ENCODE peak calls at places on chromosomes 13 and 19, in nine cellular contexts. One of them, this sample, is unnamed.

GRCh38 chr19:33133438-33134031 is 1.6 kb downstream of the WDR88 start:
- DNase-seq in naive thymus-derived CD4-positive, alpha-beta T cell: no peak
- DNase-seq in fibroblast of pulmonary artery: peak
- DNase-seq in NCI-H1092 treated with DMSO at 0.1 percent for 48 hours: peak
- DNase-seq in PC-9: no peak
- DNase-seq in progenitor cell of endocrine pancreas: no peak
- DNase-seq in T-helper 17 cell: no peak
- DNase-seq in stimulated activated CD8-positive, alpha-beta memory T cell treated with anti-CD3 and anti-CD28 coated beads, Interleukin-4, amount 100 ng/mL, for 1 hour: no peak
- DNase-seq in choroid plexus epithelial cell: peak
- DNase-seq in this sample: no peak

GRCh38 chr19:16897572-16898056 is 8.8 kb downstream of the F2RL3 start:
- DNase-seq in T-helper 17 cell: no peak
- DNase-seq in PC-9: no peak
- DNase-seq in fibroblast of pulmonary artery: no peak
- DNase-seq in naive thymus-derived CD4-positive, alpha-beta T cell: no peak
- DNase-seq in NCI-H1092 treated with DMSO at 0.1 percent for 48 hours: no peak
- DNase-seq in choroid plexus epithelial cell: peak
- DNase-seq in progenitor cell of endocrine pancreas: no peak
- DNase-seq in stimulated activated CD8-positive, alpha-beta memory T cell treated with anti-CD3 and anti-CD28 coated beads, Interleukin-4, amount 100 ng/mL, for 1 hour: no peak
- DNase-seq in this sample: no peak

GRCh38 chr19:55304279-55304978 is 20.6 kb downstream of the BRSK1 start:
- DNase-seq in PC-9: peak
- DNase-seq in choroid plexus epithelial cell: peak
- DNase-seq in stimulated activated CD8-positive, alpha-beta memory T cell treated with anti-CD3 and anti-CD28 coated beads, Interleukin-4, amount 100 ng/mL, for 1 hour: no peak
- DNase-seq in NCI-H1092 treated with DMSO at 0.1 percent for 48 hours: peak
- DNase-seq in fibroblast of pulmonary artery: no peak
- DNase-seq in T-helper 17 cell: no peak
- DNase-seq in progenitor cell of endocrine pancreas: no peak
- DNase-seq in naive thymus-derived CD4-positive, alpha-beta T cell: no peak
- DNase-seq in this sample: peak

GRCh38 chr19:32637480-32637879 is 37.5 kb downstream of the ANKRD27 start:
- DNase-seq in fibroblast of pulmonary artery: no peak
- DNase-seq in stimulated activated CD8-positive, alpha-beta memory T cell treated with anti-CD3 and anti-CD28 coated beads, Interleukin-4, amount 100 ng/mL, for 1 hour: no peak
- DNase-seq in naive thymus-derived CD4-positive, alpha-beta T cell: no peak
- DNase-seq in NCI-H1092 treated with DMSO at 0.1 percent for 48 hours: no peak
- DNase-seq in PC-9: no peak
- DNase-seq in T-helper 17 cell: no peak
- DNase-seq in choroid plexus epithelial cell: no peak
- DNase-seq in progenitor cell of endocrine pancreas: no peak
- DNase-seq in this sample: no peak

GRCh38 chr13:75372517-75372916 is 109.5 kb downstream of the TBC1D4 start:
- DNase-seq in stimulated activated CD8-positive, alpha-beta memory T cell treated with anti-CD3 and anti-CD28 coated beads, Interleukin-4, amount 100 ng/mL, for 1 hour: no peak
- DNase-seq in T-helper 17 cell: no peak
- DNase-seq in naive thymus-derived CD4-positive, alpha-beta T cell: peak
- DNase-seq in PC-9: peak
- DNase-seq in choroid plexus epithelial cell: peak
- DNase-seq in progenitor cell of endocrine pancreas: no peak
- DNase-seq in NCI-H1092 treated with DMSO at 0.1 percent for 48 hours: peak
- DNase-seq in fibroblast of pulmonary artery: peak
- DNase-seq in this sample: no peak

GRCh38 chr13:108923386-108924061 is 294.1 kb downstream of the MYO16 start:
- DNase-seq in T-helper 17 cell: no peak
- DNase-seq in progenitor cell of endocrine pancreas: no peak
- DNase-seq in fibroblast of pulmonary artery: no peak
- DNase-seq in choroid plexus epithelial cell: no peak
- DNase-seq in NCI-H1092 treated with DMSO at 0.1 percent for 48 hours: no peak
- DNase-seq in naive thymus-derived CD4-positive, alpha-beta T cell: no peak
- DNase-seq in stimulated activated CD8-positive, alpha-beta memory T cell treated with anti-CD3 and anti-CD28 coated beads, Interleukin-4, amount 100 ng/mL, for 1 hour: no peak
- DNase-seq in PC-9: no peak
- DNase-seq in this sample: no peak

GRCh38 chr13:94711561-94712286 is 621 bp downstream of the SOX21 start:
- DNase-seq in PC-9: no peak
- DNase-seq in NCI-H1092 treated with DMSO at 0.1 percent for 48 hours: peak
- DNase-seq in choroid plexus epithelial cell: peak
- DNase-seq in naive thymus-derived CD4-positive, alpha-beta T cell: no peak
- DNase-seq in T-helper 17 cell: no peak
- DNase-seq in fibroblast of pulmonary artery: peak
- DNase-seq in stimulated activated CD8-positive, alpha-beta memory T cell treated with anti-CD3 and anti-CD28 coated beads, Interleukin-4, amount 100 ng/mL, for 1 hour: no peak
- DNase-seq in progenitor cell of endocrine pancreas: peak
- DNase-seq in this sample: peak

GRCh38 chr13:108195146-108195545 is 20.2 kb downstream of the LIG4 start:
- DNase-seq in stimulated activated CD8-positive, alpha-beta memory T cell treated with anti-CD3 and anti-CD28 coated beads, Interleukin-4, amount 100 ng/mL, for 1 hour: no peak
- DNase-seq in NCI-H1092 treated with DMSO at 0.1 percent for 48 hours: no peak
- DNase-seq in PC-9: no peak
- DNase-seq in choroid plexus epithelial cell: peak
- DNase-seq in naive thymus-derived CD4-positive, alpha-beta T cell: no peak
- DNase-seq in T-helper 17 cell: no peak
- DNase-seq in progenitor cell of endocrine pancreas: no peak
- DNase-seq in fibroblast of pulmonary artery: peak
- DNase-seq in this sample: no peak

GRCh38 chr13:96089749-96090239 is at the start of gene HS6ST3:
- DNase-seq in fibroblast of pulmonary artery: no peak
- DNase-seq in naive thymus-derived CD4-positive, alpha-beta T cell: no peak
- DNase-seq in NCI-H1092 treated with DMSO at 0.1 percent for 48 hours: peak
- DNase-seq in progenitor cell of endocrine pancreas: peak
- DNase-seq in T-helper 17 cell: no peak
- DNase-seq in choroid plexus epithelial cell: peak
- DNase-seq in stimulated activated CD8-positive, alpha-beta memory T cell treated with anti-CD3 and anti-CD28 coated beads, Interleukin-4, amount 100 ng/mL, for 1 hour: no peak
- DNase-seq in PC-9: no peak
- DNase-seq in this sample: peak

GRCh38 chr13:93080587-93080986 is 146.0 kb upstream of the GPC6 start:
- DNase-seq in naive thymus-derived CD4-positive, alpha-beta T cell: no peak
- DNase-seq in stimulated activated CD8-positive, alpha-beta memory T cell treated with anti-CD3 and anti-CD28 coated beads, Interleukin-4, amount 100 ng/mL, for 1 hour: no peak
- DNase-seq in progenitor cell of endocrine pancreas: no peak
- DNase-seq in NCI-H1092 treated with DMSO at 0.1 percent for 48 hours: peak
- DNase-seq in PC-9: no peak
- DNase-seq in choroid plexus epithelial cell: peak
- DNase-seq in fibroblast of pulmonary artery: peak
- DNase-seq in T-helper 17 cell: no peak
- DNase-seq in this sample: no peak

GRCh38 chr19:17329768-17330545 is 4.7 kb downstream of the ANO8 start:
- DNase-seq in progenitor cell of endocrine pancreas: no peak
- DNase-seq in naive thymus-derived CD4-positive, alpha-beta T cell: no peak
- DNase-seq in PC-9: peak
- DNase-seq in T-helper 17 cell: no peak
- DNase-seq in NCI-H1092 treated with DMSO at 0.1 percent for 48 hours: no peak
- DNase-seq in choroid plexus epithelial cell: no peak
- DNase-seq in stimulated activated CD8-positive, alpha-beta memory T cell treated with anti-CD3 and anti-CD28 coated beads, Interleukin-4, amount 100 ng/mL, for 1 hour: no peak
- DNase-seq in fibroblast of pulmonary artery: no peak
- DNase-seq in this sample: no peak

GRCh38 chr13:19864018-19864338 is 529 bp upstream of the ZMYM5 start:
- DNase-seq in progenitor cell of endocrine pancreas: no peak
- DNase-seq in PC-9: peak
- DNase-seq in NCI-H1092 treated with DMSO at 0.1 percent for 48 hours: peak
- DNase-seq in choroid plexus epithelial cell: peak
- DNase-seq in T-helper 17 cell: peak
- DNase-seq in stimulated activated CD8-positive, alpha-beta memory T cell treated with anti-CD3 and anti-CD28 coated beads, Interleukin-4, amount 100 ng/mL, for 1 hour: peak
- DNase-seq in fibroblast of pulmonary artery: peak
- DNase-seq in naive thymus-derived CD4-positive, alpha-beta T cell: no peak
- DNase-seq in this sample: peak

GRCh38 chr19:51123381-51124186 is 1.1 kb upstream of the SIGLEC9 start:
- DNase-seq in T-helper 17 cell: no peak
- DNase-seq in choroid plexus epithelial cell: peak
- DNase-seq in stimulated activated CD8-positive, alpha-beta memory T cell treated with anti-CD3 and anti-CD28 coated beads, Interleukin-4, amount 100 ng/mL, for 1 hour: no peak
- DNase-seq in progenitor cell of endocrine pancreas: no peak
- DNase-seq in naive thymus-derived CD4-positive, alpha-beta T cell: peak
- DNase-seq in NCI-H1092 treated with DMSO at 0.1 percent for 48 hours: no peak
- DNase-seq in fibroblast of pulmonary artery: no peak
- DNase-seq in PC-9: no peak
- DNase-seq in this sample: no peak

GRCh38 chr13:42110410-42111155 is 62.1 kb downstream of the DGKH start:
- DNase-seq in NCI-H1092 treated with DMSO at 0.1 percent for 48 hours: peak
- DNase-seq in PC-9: peak
- DNase-seq in stimulated activated CD8-positive, alpha-beta memory T cell treated with anti-CD3 and anti-CD28 coated beads, Interleukin-4, amount 100 ng/mL, for 1 hour: no peak
- DNase-seq in T-helper 17 cell: no peak
- DNase-seq in progenitor cell of endocrine pancreas: no peak
- DNase-seq in choroid plexus epithelial cell: peak
- DNase-seq in naive thymus-derived CD4-positive, alpha-beta T cell: peak
- DNase-seq in fibroblast of pulmonary artery: peak
- DNase-seq in this sample: no peak

GRCh38 chr19:13727798-13728197 is 36.5 kb upstream of the MRI1 start:
- DNase-seq in stimulated activated CD8-positive, alpha-beta memory T cell treated with anti-CD3 and anti-CD28 coated beads, Interleukin-4, amount 100 ng/mL, for 1 hour: no peak
- DNase-seq in progenitor cell of endocrine pancreas: no peak
- DNase-seq in fibroblast of pulmonary artery: peak
- DNase-seq in choroid plexus epithelial cell: peak
- DNase-seq in NCI-H1092 treated with DMSO at 0.1 percent for 48 hours: no peak
- DNase-seq in PC-9: no peak
- DNase-seq in naive thymus-derived CD4-positive, alpha-beta T cell: no peak
- DNase-seq in T-helper 17 cell: no peak
- DNase-seq in this sample: no peak

GRCh38 chr13:43684947-43685725 is 101.6 kb downstream of the ENOX1 start:
- DNase-seq in PC-9: no peak
- DNase-seq in fibroblast of pulmonary artery: no peak
- DNase-seq in progenitor cell of endocrine pancreas: no peak
- DNase-seq in choroid plexus epithelial cell: no peak
- DNase-seq in NCI-H1092 treated with DMSO at 0.1 percent for 48 hours: no peak
- DNase-seq in T-helper 17 cell: no peak
- DNase-seq in stimulated activated CD8-positive, alpha-beta memory T cell treated with anti-CD3 and anti-CD28 coated beads, Interleukin-4, amount 100 ng/mL, for 1 hour: no peak
- DNase-seq in naive thymus-derived CD4-positive, alpha-beta T cell: no peak
- DNase-seq in this sample: no peak

GRCh38 chr13:109204252-109204651 is 574.8 kb downstream of the MYO16 start:
- DNase-seq in fibroblast of pulmonary artery: no peak
- DNase-seq in T-helper 17 cell: no peak
- DNase-seq in PC-9: no peak
- DNase-seq in stimulated activated CD8-positive, alpha-beta memory T cell treated with anti-CD3 and anti-CD28 coated beads, Interleukin-4, amount 100 ng/mL, for 1 hour: no peak
- DNase-seq in choroid plexus epithelial cell: no peak
- DNase-seq in progenitor cell of endocrine pancreas: no peak
- DNase-seq in naive thymus-derived CD4-positive, alpha-beta T cell: no peak
- DNase-seq in NCI-H1092 treated with DMSO at 0.1 percent for 48 hours: peak
- DNase-seq in this sample: no peak

GRCh38 chr19:36215276-36216171 is 618 bp downstream of the ZNF146 start:
- DNase-seq in T-helper 17 cell: no peak
- DNase-seq in choroid plexus epithelial cell: peak
- DNase-seq in stimulated activated CD8-positive, alpha-beta memory T cell treated with anti-CD3 and anti-CD28 coated beads, Interleukin-4, amount 100 ng/mL, for 1 hour: no peak
- DNase-seq in NCI-H1092 treated with DMSO at 0.1 percent for 48 hours: peak
- DNase-seq in PC-9: no peak
- DNase-seq in naive thymus-derived CD4-positive, alpha-beta T cell: no peak
- DNase-seq in fibroblast of pulmonary artery: peak
- DNase-seq in progenitor cell of endocrine pancreas: no peak
- DNase-seq in this sample: no peak